ENCODE peak calls at places on chromosomes 3 and 15, in nine cellular contexts. One of them, this sample, is unnamed.

GRCh38 chr3:39631136-39631535 is 163.7 kb downstream of the MOBP start:
- DNase-seq in GM04504: no peak
- DNase-seq in AG04450: no peak
- DNase-seq in nucleus accumbens: no peak
- DNase-seq in activated T-helper 2 cell treated with anti-CD3 and anti-CD28 coated beads, Interferon-gamma antibody, Interleukin-2, Interleukin-4, amounts not matched to agents 10 μg/mL and 5 μg/mL and 100 μg/mL, durations not matched to agents 14 hours and 24 hours and 36 hours: no peak
- DNase-seq in NCI-H69: no peak
- DNase-seq in activated effector memory CD4-positive, alpha-beta T cell treated with anti-CD3 and anti-CD28 coated beads, Interleukin-2, amount 50 U/mL, for 16 hours: no peak
- DNase-seq in neural progenitor cell: no peak
- DNase-seq in HFFc6: no peak
- DNase-seq in this sample: no peak

GRCh38 chr3:12476238-12476897 is 7.9 kb upstream of the TSEN2 start:
- DNase-seq in GM04504: no peak
- DNase-seq in AG04450: peak
- DNase-seq in nucleus accumbens: no peak
- DNase-seq in activated T-helper 2 cell treated with anti-CD3 and anti-CD28 coated beads, Interferon-gamma antibody, Interleukin-2, Interleukin-4, amounts not matched to agents 10 μg/mL and 5 μg/mL and 100 μg/mL, durations not matched to agents 14 hours and 24 hours and 36 hours: no peak
- DNase-seq in NCI-H69: no peak
- DNase-seq in activated effector memory CD4-positive, alpha-beta T cell treated with anti-CD3 and anti-CD28 coated beads, Interleukin-2, amount 50 U/mL, for 16 hours: no peak
- DNase-seq in neural progenitor cell: no peak
- DNase-seq in HFFc6: peak
- DNase-seq in this sample: no peak

GRCh38 chr15:100923902-100924301 is 4.7 kb downstream of the LRRK1 start:
- DNase-seq in GM04504: no peak
- DNase-seq in AG04450: no peak
- DNase-seq in nucleus accumbens: no peak
- DNase-seq in activated T-helper 2 cell treated with anti-CD3 and anti-CD28 coated beads, Interferon-gamma antibody, Interleukin-2, Interleukin-4, amounts not matched to agents 10 μg/mL and 5 μg/mL and 100 μg/mL, durations not matched to agents 14 hours and 24 hours and 36 hours: no peak
- DNase-seq in NCI-H69: no peak
- DNase-seq in activated effector memory CD4-positive, alpha-beta T cell treated with anti-CD3 and anti-CD28 coated beads, Interleukin-2, amount 50 U/mL, for 16 hours: no peak
- DNase-seq in neural progenitor cell: no peak
- DNase-seq in HFFc6: no peak
- DNase-seq in this sample: peak

GRCh38 chr3:77001071-77001470 is 38.8 kb upstream of the ROBO2 start:
- DNase-seq in GM04504: no peak
- DNase-seq in AG04450: no peak
- DNase-seq in nucleus accumbens: no peak
- DNase-seq in activated T-helper 2 cell treated with anti-CD3 and anti-CD28 coated beads, Interferon-gamma antibody, Interleukin-2, Interleukin-4, amounts not matched to agents 10 μg/mL and 5 μg/mL and 100 μg/mL, durations not matched to agents 14 hours and 24 hours and 36 hours: no peak
- DNase-seq in NCI-H69: no peak
- DNase-seq in activated effector memory CD4-positive, alpha-beta T cell treated with anti-CD3 and anti-CD28 coated beads, Interleukin-2, amount 50 U/mL, for 16 hours: no peak
- DNase-seq in neural progenitor cell: no peak
- DNase-seq in HFFc6: no peak
- DNase-seq in this sample: no peak

GRCh38 chr15:76138436-76138835 is 78.7 kb downstream of the TMEM266 start:
- DNase-seq in GM04504: no peak
- DNase-seq in AG04450: no peak
- DNase-seq in nucleus accumbens: no peak
- DNase-seq in activated T-helper 2 cell treated with anti-CD3 and anti-CD28 coated beads, Interferon-gamma antibody, Interleukin-2, Interleukin-4, amounts not matched to agents 10 μg/mL and 5 μg/mL and 100 μg/mL, durations not matched to agents 14 hours and 24 hours and 36 hours: no peak
- DNase-seq in NCI-H69: no peak
- DNase-seq in activated effector memory CD4-positive, alpha-beta T cell treated with anti-CD3 and anti-CD28 coated beads, Interleukin-2, amount 50 U/mL, for 16 hours: no peak
- DNase-seq in neural progenitor cell: no peak
- DNase-seq in HFFc6: no peak
- DNase-seq in this sample: no peak

GRCh38 chr15:23055316-23055715 is 15.9 kb upstream of the TUBGCP5 start:
- DNase-seq in GM04504: no peak
- DNase-seq in AG04450: no peak
- DNase-seq in nucleus accumbens: no peak
- DNase-seq in activated T-helper 2 cell treated with anti-CD3 and anti-CD28 coated beads, Interferon-gamma antibody, Interleukin-2, Interleukin-4, amounts not matched to agents 10 μg/mL and 5 μg/mL and 100 μg/mL, durations not matched to agents 14 hours and 24 hours and 36 hours: no peak
- DNase-seq in NCI-H69: no peak
- DNase-seq in activated effector memory CD4-positive, alpha-beta T cell treated with anti-CD3 and anti-CD28 coated beads, Interleukin-2, amount 50 U/mL, for 16 hours: no peak
- DNase-seq in neural progenitor cell: no peak
- DNase-seq in HFFc6: no peak
- DNase-seq in this sample: no peak

GRCh38 chr3:56303508-56303907 is 164.8 kb downstream of the ERC2 start:
- DNase-seq in GM04504: peak
- DNase-seq in AG04450: peak
- DNase-seq in nucleus accumbens: no peak
- DNase-seq in activated T-helper 2 cell treated with anti-CD3 and anti-CD28 coated beads, Interferon-gamma antibody, Interleukin-2, Interleukin-4, amounts not matched to agents 10 μg/mL and 5 μg/mL and 100 μg/mL, durations not matched to agents 14 hours and 24 hours and 36 hours: no peak
- DNase-seq in NCI-H69: no peak
- DNase-seq in activated effector memory CD4-positive, alpha-beta T cell treated with anti-CD3 and anti-CD28 coated beads, Interleukin-2, amount 50 U/mL, for 16 hours: no peak
- DNase-seq in neural progenitor cell: peak
- DNase-seq in HFFc6: no peak
- DNase-seq in this sample: peak

GRCh38 chr3:184711366-184712247 is at the start of gene MAGEF1:
- DNase-seq in GM04504: no peak
- DNase-seq in AG04450: peak
- DNase-seq in nucleus accumbens: peak
- DNase-seq in activated T-helper 2 cell treated with anti-CD3 and anti-CD28 coated beads, Interferon-gamma antibody, Interleukin-2, Interleukin-4, amounts not matched to agents 10 μg/mL and 5 μg/mL and 100 μg/mL, durations not matched to agents 14 hours and 24 hours and 36 hours: peak
- DNase-seq in NCI-H69: peak
- DNase-seq in activated effector memory CD4-positive, alpha-beta T cell treated with anti-CD3 and anti-CD28 coated beads, Interleukin-2, amount 50 U/mL, for 16 hours: peak
- DNase-seq in neural progenitor cell: peak
- DNase-seq in HFFc6: peak
- DNase-seq in this sample: peak

GRCh38 chr3:187318819-187319616 is 27.5 kb upstream of the MASP1 start:
- DNase-seq in GM04504: peak
- DNase-seq in AG04450: peak
- DNase-seq in nucleus accumbens: peak
- DNase-seq in activated T-helper 2 cell treated with anti-CD3 and anti-CD28 coated beads, Interferon-gamma antibody, Interleukin-2, Interleukin-4, amounts not matched to agents 10 μg/mL and 5 μg/mL and 100 μg/mL, durations not matched to agents 14 hours and 24 hours and 36 hours: no peak
- DNase-seq in NCI-H69: peak
- DNase-seq in activated effector memory CD4-positive, alpha-beta T cell treated with anti-CD3 and anti-CD28 coated beads, Interleukin-2, amount 50 U/mL, for 16 hours: peak
- DNase-seq in neural progenitor cell: peak
- DNase-seq in HFFc6: peak
- DNase-seq in this sample: peak

GRCh38 chr3:13135251-13135810 is 62.1 kb upstream of the IQSEC1 start:
- DNase-seq in GM04504: no peak
- DNase-seq in AG04450: no peak
- DNase-seq in nucleus accumbens: no peak
- DNase-seq in activated T-helper 2 cell treated with anti-CD3 and anti-CD28 coated beads, Interferon-gamma antibody, Interleukin-2, Interleukin-4, amounts not matched to agents 10 μg/mL and 5 μg/mL and 100 μg/mL, durations not matched to agents 14 hours and 24 hours and 36 hours: no peak
- DNase-seq in NCI-H69: no peak
- DNase-seq in activated effector memory CD4-positive, alpha-beta T cell treated with anti-CD3 and anti-CD28 coated beads, Interleukin-2, amount 50 U/mL, for 16 hours: no peak
- DNase-seq in neural progenitor cell: no peak
- DNase-seq in HFFc6: no peak
- DNase-seq in this sample: no peak

GRCh38 chr3:46187876-46188275 is 20.2 kb downstream of the CCR1 start:
- DNase-seq in GM04504: no peak
- DNase-seq in AG04450: no peak
- DNase-seq in nucleus accumbens: no peak
- DNase-seq in activated T-helper 2 cell treated with anti-CD3 and anti-CD28 coated beads, Interferon-gamma antibody, Interleukin-2, Interleukin-4, amounts not matched to agents 10 μg/mL and 5 μg/mL and 100 μg/mL, durations not matched to agents 14 hours and 24 hours and 36 hours: no peak
- DNase-seq in NCI-H69: no peak
- DNase-seq in activated effector memory CD4-positive, alpha-beta T cell treated with anti-CD3 and anti-CD28 coated beads, Interleukin-2, amount 50 U/mL, for 16 hours: no peak
- DNase-seq in neural progenitor cell: no peak
- DNase-seq in HFFc6: peak
- DNase-seq in this sample: peak

GRCh38 chr3:124837065-124837464 is 50.1 kb downstream of the ITGB5 start:
- DNase-seq in GM04504: no peak
- DNase-seq in AG04450: no peak
- DNase-seq in nucleus accumbens: no peak
- DNase-seq in activated T-helper 2 cell treated with anti-CD3 and anti-CD28 coated beads, Interferon-gamma antibody, Interleukin-2, Interleukin-4, amounts not matched to agents 10 μg/mL and 5 μg/mL and 100 μg/mL, durations not matched to agents 14 hours and 24 hours and 36 hours: no peak
- DNase-seq in NCI-H69: no peak
- DNase-seq in activated effector memory CD4-positive, alpha-beta T cell treated with anti-CD3 and anti-CD28 coated beads, Interleukin-2, amount 50 U/mL, for 16 hours: no peak
- DNase-seq in neural progenitor cell: no peak
- DNase-seq in HFFc6: no peak
- DNase-seq in this sample: no peak